ENCODE peak calls at places on chromosomes 11 and 22, in six cellular contexts. Q is HCT116, N is K562, C is GM12878, D is H1, I is HepG2. W is an unnamed sample. For H3K4me1 and H3K27me3, the result is how much of the 10 kb centered on the place peaks cover.

GRCh38 chr22:30921108-30921507 is 47.5 kb downstream of the MORC2 start:
- DNase-seq in Q (no peak), N (no peak), C (no peak), D (no peak), I (no peak), W (no peak)

GRCh38 chr11:71179877-71180276 is 72.5 kb downstream of the SHANK2 start:
- DNase-seq in Q (no peak), N (no peak), C (no peak), D (no peak), I (peak), W (no peak)

GRCh38 chr11:36475192-36475591 is 34.9 kb downstream of the TRAF6 start:
- DNase-seq in Q (no peak), N (no peak), C (no peak), D (no peak), I (no peak), W (no peak)

GRCh38 chr11:117072517-117073218 is 25.6 kb downstream of the SIK3 start:
- DNase-seq in Q (peak), N (peak), C (peak), D (no peak), I (peak), W (no peak)

GRCh38 chr11:130127509-130127908 is 32.1 kb upstream of the ST14 start:
- DNase-seq in Q (no peak), N (no peak), C (no peak), D (no peak), I (no peak), W (no peak)

GRCh38 chr11:132962026-132962425 is 570.3 kb downstream of the OPCML start:
- DNase-seq in Q (no peak), N (no peak), C (no peak), D (no peak), I (no peak), W (no peak)

GRCh38 chr11:67820079-67820478 is 145.7 kb upstream of the ALDH3B2 start:
- DNase-seq in Q (no peak), N (no peak), C (no peak), D (no peak), I (no peak), W (no peak)

GRCh38 chr11:298406-299065 is 790 bp downstream of the IFITM5 start:
- DNase-seq in Q (no peak), N (no peak), C (no peak), D (no peak), I (no peak), W (no peak)

GRCh38 chr11:77052531-77052930 is 14.2 kb upstream of the CAPN5 start:
- DNase-seq in Q (no peak), N (no peak), C (no peak), D (no peak), I (no peak), W (no peak)

GRCh38 chr11:77046060-77046501 is 11.9 kb downstream of the B3GNT6 start:
- DNase-seq in Q (peak), N (peak), C (no peak), D (no peak), I (no peak), W (peak)

GRCh38 chr11:77051511-77051910 is 15.3 kb upstream of the CAPN5 start:
- DNase-seq in Q (no peak), N (no peak), C (no peak), D (no peak), I (no peak), W (no peak)

GRCh38 chr11:77047007-77047927 is 13.1 kb downstream of the B3GNT6 start:
- DNase-seq in Q (peak), N (peak), C (peak), D (peak), I (peak), W (peak)

DNA sequence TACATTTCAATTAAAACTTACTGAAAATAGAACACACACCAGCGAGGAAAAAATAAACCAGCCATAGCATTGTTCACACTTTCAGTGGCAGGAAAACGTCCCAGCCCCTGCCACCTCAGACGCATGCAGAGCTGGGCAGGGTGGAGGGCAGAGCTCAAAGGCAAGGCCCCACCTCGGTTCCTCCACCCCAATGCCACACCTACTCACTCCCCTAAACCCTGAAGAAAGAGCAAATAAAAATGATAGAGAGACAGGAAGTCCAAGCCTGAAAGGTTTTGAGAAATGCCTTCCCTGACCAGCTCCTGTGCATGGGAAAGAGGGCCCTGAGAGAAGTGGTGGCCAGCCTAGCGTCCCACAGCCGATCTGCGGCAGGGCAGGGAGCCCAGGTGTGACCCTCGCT is 14.9 kb downstream of the B3GNT6 start:
- DNase-seq in Q (no peak), N (no peak), C (no peak), D (no peak), I (no peak), W (no peak)
- TF ChIP-seq ZNF274 in Q (no peak), N (no peak), C (no peak), D (no peak), I (no peak), W (no peak)

GRCh38 chr11:94804874-94805273 is 36.7 kb downstream of the AMOTL1 start:
- DNase-seq in Q (no peak), N (no peak), C (no peak), D (no peak), I (no peak), W (no peak)

GRCh38 chr11:94801866-94802460 is 33.8 kb downstream of the AMOTL1 start:
- DNase-seq in Q (no peak), N (no peak), C (no peak), D (no peak), I (no peak), W (no peak)

GRCh38 chr11:94803491-94803890 is 35.3 kb downstream of the AMOTL1 start:
- DNase-seq in Q (no peak), N (no peak), C (no peak), D (no peak), I (no peak), W (no peak)

GRCh38 chr11:94800394-94800793 is 32.2 kb downstream of the AMOTL1 start:
- DNase-seq in Q (no peak), N (no peak), C (no peak), D (no peak), I (no peak), W (no peak)

GRCh38 chr11:94802501-94802900 is 34.3 kb downstream of the AMOTL1 start:
- DNase-seq in Q (no peak), N (no peak), C (no peak), D (no peak), I (no peak), W (no peak)
- H3K4me1 ChIP-seq in Q (under half), N (under half), C (under half), D (under half), I (under half), W (under half)

GRCh38 chr22:46072981-46073682 is 77.2 kb upstream of the PPARA start:
- DNase-seq in Q (no peak), N (no peak), C (no peak), D (no peak), I (no peak), W (no peak)
- H3K27me3 ChIP-seq in Q (under half), N (under half), C (under half), D (under half), I (half or more), W (half or more)

GRCh38 chr11:78656984-78657383 is 82.3 kb upstream of the NARS2 start:
- DNase-seq in Q (no peak), N (no peak), C (no peak), D (no peak), I (no peak), W (no peak)
- TF ChIP-seq ZNF274 in Q (no peak), N (no peak), C (no peak), D (no peak), I (no peak), W (no peak)

DNA sequence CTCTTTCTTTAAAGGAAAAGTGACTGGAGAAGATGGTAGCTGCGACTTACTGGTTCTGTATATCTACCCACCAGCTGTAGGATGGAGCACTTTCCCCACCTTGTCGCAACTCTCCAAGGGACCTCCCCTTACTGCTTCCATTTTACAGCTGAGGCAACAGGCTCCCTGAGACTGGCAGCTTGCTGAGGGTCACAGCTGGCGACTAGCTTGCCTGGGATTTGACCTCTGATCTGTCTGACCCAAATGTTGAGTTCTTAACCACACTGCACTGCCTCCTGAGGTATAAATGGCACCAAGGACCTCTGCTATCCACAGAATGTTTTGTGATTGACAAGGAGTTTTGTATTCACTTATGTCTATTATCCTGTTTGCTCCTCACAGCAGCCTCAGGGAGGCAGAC is 115.0 kb upstream of the NNMT start:
- DNase-seq in Q (no peak), N (no peak), C (no peak), D (no peak), I (no peak), W (no peak)
- H3K4me1 ChIP-seq in Q (under half), N (under half), C (under half), D (under half), I (under half), W (under half)